ENCODE peak calls at places on chromosomes 2 and 18, in five cellular contexts. P, Z, B, D and A are unnamed samples.

GRCh38 chr2:160375037-160375436 is 118.6 kb downstream of the RBMS1 start:
- DNase-seq in Z (peak), D (no peak), B (no peak), P (no peak), A (no peak)

GRCh38 chr2:238064376-238064775 is 3.6 kb downstream of the SCLY start:
- DNase-seq in Z (no peak), D (no peak), P (no peak), B (no peak), A (no peak)

GRCh38 chr2:56184500-56184996 is 758 bp downstream of the CCDC85A start:
- DNase-seq in D (no peak), P (no peak), Z (no peak), B (peak), A (no peak)

GRCh38 chr2:24015562-24016375 is 5.9 kb downstream of the MFSD2B start:
- DNase-seq in D (no peak), B (peak), P (no peak), Z (peak), A (no peak)

GRCh38 chr2:145692971-145693478 is 1173.1 kb upstream of the ZEB2 start:
- DNase-seq in B (no peak), Z (no peak), D (no peak), P (peak), A (no peak)

GRCh38 chr2:175030380-175031271 is 25.4 kb upstream of the CHN1 start:
- DNase-seq in B (peak), P (peak), D (peak), Z (peak), A (no peak)

GRCh38 chr2:69578201-69578555 is 65.4 kb downstream of the AAK1 start:
- DNase-seq in B (no peak), P (no peak), D (no peak), Z (no peak), A (no peak)

GRCh38 chr2:237393523-237393922 is 20.4 kb downstream of the COL6A3 start:
- DNase-seq in D (no peak), Z (peak), B (no peak), P (no peak), A (no peak)

GRCh38 chr2:75334076-75334475 is 134.8 kb upstream of the TACR1 start:
- DNase-seq in Z (no peak), D (no peak), B (no peak), P (no peak), A (no peak)

GRCh38 chr2:53460347-53460746 is 307.3 kb upstream of the CHAC2 start:
- DNase-seq in Z (no peak), D (no peak), P (no peak), B (no peak), A (no peak)

GRCh38 chr2:105068387-105068786 is 30.5 kb downstream of the MRPS9 start:
- DNase-seq in D (no peak), Z (no peak), P (no peak), B (no peak), A (no peak)

GRCh38 chr2:28525481-28525880 is 29.6 kb downstream of the PLB1 start:
- DNase-seq in B (no peak), Z (no peak), P (no peak), D (no peak), A (no peak)

GRCh38 chr18:67310826-67311225 is 205.7 kb downstream of the DSEL start:
- DNase-seq in D (no peak), P (no peak), Z (peak), B (no peak), A (no peak)

GRCh38 chr2:23387221-23387550 is 2.2 kb downstream of the KLHL29 start:
- DNase-seq in D (no peak), P (no peak), B (no peak), Z (no peak), A (no peak)

GRCh38 chr2:138455691-138456090 is 45.9 kb upstream of the SPOPL start:
- DNase-seq in Z (no peak), D (no peak), B (no peak), P (no peak), A (no peak)

GRCh38 chr18:74784791-74785190 is 187.1 kb downstream of the ZNF407 start:
- DNase-seq in P (no peak), D (no peak), Z (no peak), B (no peak), A (no peak)

GRCh38 chr2:203783496-203784203 is 77.2 kb downstream of the CD28 start:
- DNase-seq in P (peak), B (peak), Z (peak), D (no peak), A (no peak)

GRCh38 chr2:165743442-165743841 is 50.6 kb downstream of the GALNT3 start:
- DNase-seq in D (no peak), P (no peak), B (no peak), Z (no peak), A (no peak)

GRCh38 chr2:199842631-199843030 is 8.4 kb downstream of the FTCDNL1 start:
- DNase-seq in Z (no peak), P (no peak), D (no peak), B (no peak), A (no peak)

GRCh38 chr18:32435631-32436500 is 34.8 kb downstream of the GAREM1 start:
- DNase-seq in B (peak), D (no peak), P (no peak), Z (no peak), A (no peak)
- TF ChIP-seq CTCF in B (no peak), D (no peak), P (no peak), Z (no peak), A (no peak)

GRCh38 chr2:119721462-119721861 is 38.3 kb upstream of the PTPN4 start:
- DNase-seq in B (no peak), D (no peak), Z (no peak), P (no peak), A (no peak)
- TF ChIP-seq CTCF in B (no peak), D (no peak), Z (no peak), P (no peak), A (no peak)

GRCh38 chr2:30530346-30530745 is 83.3 kb downstream of the LCLAT1 start:
- DNase-seq in B (no peak), D (no peak), Z (no peak), P (no peak), A (no peak)
- TF ChIP-seq CTCF in B (no peak), D (no peak), Z (no peak), P (no peak), A (no peak)

DNA sequence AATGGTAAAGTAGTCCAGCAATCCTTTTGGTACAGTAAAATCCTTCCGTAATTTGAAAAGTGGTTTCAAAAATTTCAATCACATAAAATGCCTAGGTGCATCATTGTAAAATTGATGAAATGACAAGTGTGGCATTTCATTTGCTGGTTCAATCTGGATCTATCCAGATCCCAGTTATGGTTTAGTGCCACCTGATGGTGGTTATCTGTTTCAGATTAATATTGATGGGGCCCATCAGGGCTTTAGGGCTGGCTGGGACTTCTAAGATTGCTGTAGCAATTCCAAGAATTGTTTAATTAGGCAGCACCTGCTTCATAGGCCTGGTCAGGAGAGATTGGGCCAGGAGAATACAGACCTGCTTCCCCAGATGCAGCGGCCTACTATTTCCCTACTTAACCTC is 55.5 kb upstream of the PIK3C3 start:
- DNase-seq in B (no peak), D (no peak), Z (no peak), P (no peak), A (no peak)
- TF ChIP-seq CTCF in B (no peak), D (no peak), Z (peak), P (no peak), A (no peak)

DNA sequence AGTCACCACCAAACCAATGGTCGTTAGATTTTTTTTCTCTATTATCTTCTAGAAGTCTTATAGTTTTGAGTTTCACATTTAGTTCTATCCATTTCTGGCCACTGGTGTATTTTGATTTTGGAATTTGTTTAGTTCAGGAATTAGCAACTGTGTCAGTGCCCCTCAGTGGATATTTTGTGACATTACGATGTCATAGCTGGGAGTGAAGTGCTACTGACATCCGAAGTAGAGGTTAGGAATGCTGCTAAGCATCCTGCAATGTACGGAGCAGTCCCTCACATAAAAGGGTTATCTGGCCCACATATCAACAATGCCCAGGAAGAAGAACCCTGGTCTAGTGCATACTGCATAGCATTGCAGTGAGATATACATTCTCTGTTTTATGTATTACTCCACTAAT is 157.4 kb upstream of the RGPD4 start:
- DNase-seq in P (no peak), D (no peak), Z (peak), B (no peak), A (no peak)
- TF ChIP-seq CTCF in P (peak), D (no peak), Z (peak), B (peak), A (no peak)

DNA sequence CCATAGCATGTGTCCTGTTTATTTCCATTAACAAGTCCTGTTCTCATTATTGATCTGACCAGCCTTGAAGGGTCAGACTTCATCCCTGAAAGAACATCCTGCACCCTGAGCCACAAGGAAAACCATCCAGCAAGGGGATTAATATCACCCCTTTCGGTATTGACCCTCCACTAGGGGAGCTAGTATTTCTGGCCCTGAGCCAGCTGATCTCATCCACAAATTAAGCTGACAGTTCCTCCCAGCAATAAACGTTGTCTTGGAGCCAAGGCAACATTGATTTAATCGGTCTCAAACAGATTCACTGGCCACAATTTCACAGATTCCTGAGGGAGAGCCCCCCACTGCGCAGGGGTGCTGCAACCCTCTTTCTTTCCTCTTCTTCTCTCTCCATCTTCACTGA is 353.1 kb upstream of the FANCL start:
- DNase-seq in P (no peak), Z (no peak), D (no peak), B (no peak), A (no peak)
- TF ChIP-seq CTCF in P (peak), Z (peak), D (no peak), B (no peak), A (no peak)

GRCh38 chr2:240225660-240226475 is 85.4 kb upstream of the OTOS start:
- DNase-seq in B (no peak), Z (no peak), D (no peak), P (no peak), A (no peak)
- TF ChIP-seq CTCF in B (no peak), Z (no peak), D (no peak), P (no peak), A (no peak)

GRCh38 chr18:11309172-11309571 is 159.8 kb upstream of the PIEZO2 start:
- DNase-seq in Z (peak), B (no peak), P (no peak), D (no peak), A (no peak)
- TF ChIP-seq CTCF in Z (peak), B (peak), P (peak), D (no peak), A (no peak)

GRCh38 chr2:207768168-207768890 is 1.4 kb downstream of the FZD5 start:
- DNase-seq in D (peak), Z (no peak), B (peak), P (no peak), A (peak)
- TF ChIP-seq CTCF in D (no peak), Z (no peak), B (no peak), P (peak), A (no peak)

DNA sequence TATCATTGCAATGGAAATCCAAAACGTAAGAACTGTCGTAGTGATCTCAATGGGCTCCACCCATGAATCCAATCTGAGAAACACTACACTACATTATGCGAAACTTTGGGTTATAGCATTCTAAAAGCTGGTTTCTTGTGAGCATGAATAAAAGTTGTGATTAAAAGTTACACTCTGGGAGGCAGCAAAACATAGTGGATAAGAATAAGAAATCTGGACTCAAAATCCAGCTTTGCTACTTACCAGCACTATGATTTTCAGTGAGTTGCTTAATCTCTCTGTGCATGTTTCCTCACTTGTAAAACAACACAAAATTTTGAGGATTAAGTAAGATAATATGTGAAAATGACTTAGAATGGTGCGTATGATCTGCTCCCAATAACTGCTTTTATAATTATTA is 25.7 kb upstream of the THOC1 start:
- DNase-seq in D (no peak), Z (peak), B (no peak), P (no peak), A (no peak)
- TF ChIP-seq CTCF in D (peak), Z (peak), B (peak), P (no peak), A (no peak)